ENCODE peak calls at places on chromosomes 1 and 21, in ten cellular contexts. E is neural progenitor cell; H is A673; C is MM.1S; K is prostate gland; V is heart right ventricle; D is H1; M is left ventricle myocardium inferior; A is CD4-positive, alpha-beta memory T cell; T is pancreas. B is an unnamed sample. For H3K36me3, H3K4me1 and H3K9me3, the result is how much of the 10 kb centered on the place peaks cover.

GRCh38 chr1:30911061-30911954 is 2.8 kb upstream of the SDC3 start:
- DNase-seq in E (peak), H (peak), C (peak), K (peak), V (peak), D (peak), M (peak), A (no peak), T (peak), B (peak)

GRCh38 chr1:88016947-88017346 is 667.1 kb upstream of the PKN2 start:
- DNase-seq in E (no peak), H (peak), C (no peak), K (no peak), V (no peak), D (no peak), M (no peak), A (no peak), T (no peak), B (no peak)

GRCh38 chr1:1374068-1374860 is 743 bp downstream of the AURKAIP1 start:
- DNase-seq in E (no peak), H (no peak), C (no peak), K (no peak), V (peak), D (no peak), M (no peak), A (no peak), T (no peak), B (no peak)

GRCh38 chr1:162974810-162975209 is 94.4 kb upstream of the RGS4 start:
- DNase-seq in E (no peak), H (no peak), C (peak), K (no peak), V (no peak), D (no peak), M (no peak), A (no peak), T (no peak), B (no peak)

GRCh38 chr1:230291731-230292620 is 134.2 kb downstream of the PGBD5 start:
- DNase-seq in E (peak), H (no peak), C (no peak), K (no peak), V (no peak), D (no peak), M (no peak), A (no peak), T (no peak), B (no peak)

GRCh38 chr1:108560430-108561144 is 687 bp downstream of the EEIG2 start:
- DNase-seq in E (peak), H (peak), C (peak), K (peak), V (peak), D (peak), M (peak), A (peak), T (peak), B (peak)

GRCh38 chr1:28313710-28314510 is 14.9 kb upstream of the MED18 start:
- DNase-seq in E (no peak), H (no peak), C (no peak), K (no peak), V (no peak), D (no peak), M (no peak), A (no peak), T (peak), B (no peak)

GRCh38 chr21:29390778-29391177 is 92.1 kb downstream of the BACH1 start:
- DNase-seq in E (no peak), H (peak), C (no peak), K (no peak), V (no peak), D (no peak), M (no peak), A (no peak), T (no peak), B (no peak)

GRCh38 chr1:7004181-7004580 is 218.9 kb downstream of the CAMTA1 start:
- DNase-seq in E (no peak), H (no peak), C (no peak), K (no peak), V (no peak), D (no peak), M (no peak), A (no peak), T (no peak), B (no peak)

GRCh38 chr1:14366361-14367018 is 232.0 kb upstream of the KAZN start:
- DNase-seq in E (peak), H (peak), C (no peak), K (no peak), V (peak), D (no peak), M (peak), A (no peak), T (no peak), B (no peak)

GRCh38 chr1:33876970-33877680 is 13.2 kb downstream of the HMGB4 start:
- DNase-seq in E (no peak), H (no peak), C (no peak), K (no peak), V (peak), D (no peak), M (peak), A (no peak), T (peak), B (no peak)

GRCh38 chr21:32298148-32298559 is 501 bp upstream of the MRAP start:
- DNase-seq in E (no peak), H (no peak), C (no peak), K (no peak), V (no peak), D (no peak), M (no peak), A (no peak), T (no peak), B (no peak)

GRCh38 chr1:27789511-27790154 is 16.6 kb downstream of the STX12 start:
- DNase-seq in E (no peak), H (no peak), C (no peak), K (peak), V (no peak), D (no peak), M (no peak), A (no peak), T (no peak), B (no peak)

GRCh38 chr1:209187589-209187988 is 395.9 kb upstream of the CAMK1G start:
- DNase-seq in E (no peak), H (no peak), C (peak), K (no peak), V (no peak), D (no peak), M (no peak), A (no peak), T (no peak), B (no peak)

GRCh38 chr1:169003864-169004516 is 102.5 kb upstream of the ATP1B1 start:
- DNase-seq in E (no peak), H (peak), C (no peak), K (no peak), V (peak), D (no peak), M (peak), A (no peak), T (peak), B (no peak)

GRCh38 chr1:51314974-51315373 is 15.4 kb downstream of the TTC39A start:
- DNase-seq in E (no peak), H (no peak), C (no peak), K (peak), V (no peak), D (no peak), M (no peak), A (no peak), T (no peak), B (no peak)

GRCh38 chr1:17776426-17776825 is 21.3 kb downstream of the ACTL8 start:
- DNase-seq in E (no peak), H (no peak), C (no peak), K (no peak), V (no peak), D (no peak), M (no peak), A (no peak), T (no peak), B (no peak)

GRCh38 chr1:78370779-78371482 is 119.8 kb upstream of the PTGFR start:
- DNase-seq in E (no peak), H (no peak), C (no peak), K (no peak), V (no peak), D (no peak), M (no peak), A (no peak), T (no peak), B (no peak)

GRCh38 chr1:9112961-9113880 is 15.7 kb downstream of the GPR157 start:
- DNase-seq in E (no peak), H (no peak), C (no peak), K (no peak), V (no peak), D (no peak), M (no peak), A (no peak), T (no peak), B (no peak)

GRCh38 chr21:41112740-41113692 is 54.9 kb upstream of the BACE2 start:
- DNase-seq in E (peak), H (peak), C (peak), K (no peak), V (no peak), D (no peak), M (no peak), A (peak), T (no peak), B (no peak)

GRCh38 chr1:117561551-117561950 is 44.3 kb upstream of the TENT5C start:
- DNase-seq in E (no peak), H (no peak), C (no peak), K (no peak), V (no peak), D (no peak), M (no peak), A (no peak), T (no peak), B (no peak)

GRCh38 chr1:203692565-203693470 is 66.2 kb downstream of the ATP2B4 start:
- DNase-seq in E (no peak), H (peak), C (no peak), K (peak), V (peak), D (no peak), M (peak), A (no peak), T (peak), B (no peak)

GRCh38 chr1:10728595-10729410 is 67.6 kb downstream of the CASZ1 start:
- DNase-seq in E (peak), H (no peak), C (no peak), K (no peak), V (no peak), D (no peak), M (no peak), A (no peak), T (no peak), B (no peak)

GRCh38 chr1:200306954-200307754 is 102.7 kb downstream of the ZNF281 start:
- DNase-seq in E (peak), H (peak), C (peak), K (no peak), V (no peak), D (no peak), M (no peak), A (peak), T (peak), B (peak)

GRCh38 chr1:224433041-224433670 is 1.4 kb downstream of the WDR26 start:
- DNase-seq in E (peak), H (peak), C (peak), K (peak), V (no peak), D (no peak), M (no peak), A (peak), T (no peak), B (peak)

GRCh38 chr1:192402571-192402970 is 85.8 kb downstream of the RGS21 start:
- DNase-seq in E (no peak), H (no peak), C (no peak), K (no peak), V (no peak), D (no peak), M (no peak), A (no peak), T (no peak), B (no peak)

GRCh38 chr1:109624215-109625010 is 4.8 kb downstream of the AMPD2 start:
- DNase-seq in E (no peak), H (no peak), C (no peak), K (no peak), V (no peak), D (no peak), M (no peak), A (peak), T (peak), B (no peak)

GRCh38 chr21:31351438-31351837 is 7.4 kb upstream of the TIAM1 start:
- DNase-seq in E (no peak), H (no peak), C (no peak), K (no peak), V (no peak), D (peak), M (no peak), A (no peak), T (no peak), B (no peak)

GRCh38 chr1:83583351-83584014 is 415.4 kb downstream of the TTLL7 start:
- DNase-seq in E (peak), H (peak), C (no peak), K (no peak), V (no peak), D (no peak), M (no peak), A (peak), T (no peak), B (no peak)

GRCh38 chr21:22138297-22139016 is 1140.2 kb downstream of the NCAM2 start:
- DNase-seq in E (no peak), H (no peak), C (no peak), K (no peak), V (no peak), D (no peak), M (no peak), A (no peak), T (no peak), B (no peak)

GRCh38 chr1:28297826-28298225 is 31.0 kb upstream of the MED18 start:
- DNase-seq in E (no peak), H (no peak), C (peak), K (no peak), V (no peak), D (no peak), M (no peak), A (no peak), T (no peak), B (no peak)

GRCh38 chr1:176976236-176976635 is 188.3 kb downstream of the ASTN1 start:
- DNase-seq in E (peak), H (no peak), C (no peak), K (no peak), V (no peak), D (no peak), M (no peak), A (no peak), T (no peak), B (no peak)

GRCh38 chr1:246947255-246947654 is 15.5 kb upstream of the AHCTF1 start:
- DNase-seq in E (no peak), H (no peak), C (no peak), K (peak), V (no peak), D (no peak), M (peak), A (no peak), T (peak), B (no peak)

GRCh38 chr1:74689800-74690696 is 16.5 kb upstream of the ERICH3 start:
- DNase-seq in E (peak), H (peak), C (peak), K (peak), V (no peak), D (no peak), M (no peak), A (peak), T (peak), B (peak)

GRCh38 chr1:45629035-45629434 is 5.2 kb upstream of the CCDC17 start:
- DNase-seq in E (no peak), H (no peak), C (no peak), K (no peak), V (no peak), D (no peak), M (no peak), A (no peak), T (no peak), B (no peak)
- H3K36me3 ChIP-seq in E (under half), H (half or more), C (under half), K (under half), V (half or more), D (under half), M (half or more), A (half or more), T (under half), B (half or more)

DNA sequence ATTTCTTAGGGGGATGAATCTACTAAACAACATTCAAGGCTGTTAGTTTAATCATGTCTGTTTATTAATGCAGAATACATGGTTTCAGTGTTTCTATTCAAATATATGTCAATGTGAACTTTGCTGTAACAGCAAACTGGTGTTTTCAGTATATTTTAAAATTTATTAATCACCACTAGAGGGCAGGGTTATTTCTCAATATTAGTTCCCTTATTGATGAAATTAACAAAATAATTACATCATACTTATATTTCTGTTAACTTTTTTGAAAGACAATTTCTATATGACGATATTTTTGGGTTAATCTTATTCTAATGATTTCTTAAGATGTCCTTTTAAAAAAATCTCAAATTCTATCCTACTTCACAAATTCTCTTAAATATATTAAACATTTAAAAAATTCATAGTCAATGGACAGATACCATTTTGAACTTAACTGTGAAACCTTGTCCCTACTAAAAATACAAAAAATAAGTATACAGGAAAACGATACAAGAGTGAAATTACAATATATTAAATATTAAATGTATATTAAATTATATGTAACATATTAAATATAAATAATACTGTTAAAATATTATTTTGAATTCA is 1034.1 kb upstream of the PRMT6 start:
- DNase-seq in E (no peak), H (peak), C (no peak), K (no peak), V (no peak), D (no peak), M (no peak), A (no peak), T (no peak), B (no peak)
- H3K4me1 ChIP-seq in E (under half), H (under half), C (under half), K (under half), V (under half), D (under half), M (under half), A (under half), T (under half), B (under half)

DNA sequence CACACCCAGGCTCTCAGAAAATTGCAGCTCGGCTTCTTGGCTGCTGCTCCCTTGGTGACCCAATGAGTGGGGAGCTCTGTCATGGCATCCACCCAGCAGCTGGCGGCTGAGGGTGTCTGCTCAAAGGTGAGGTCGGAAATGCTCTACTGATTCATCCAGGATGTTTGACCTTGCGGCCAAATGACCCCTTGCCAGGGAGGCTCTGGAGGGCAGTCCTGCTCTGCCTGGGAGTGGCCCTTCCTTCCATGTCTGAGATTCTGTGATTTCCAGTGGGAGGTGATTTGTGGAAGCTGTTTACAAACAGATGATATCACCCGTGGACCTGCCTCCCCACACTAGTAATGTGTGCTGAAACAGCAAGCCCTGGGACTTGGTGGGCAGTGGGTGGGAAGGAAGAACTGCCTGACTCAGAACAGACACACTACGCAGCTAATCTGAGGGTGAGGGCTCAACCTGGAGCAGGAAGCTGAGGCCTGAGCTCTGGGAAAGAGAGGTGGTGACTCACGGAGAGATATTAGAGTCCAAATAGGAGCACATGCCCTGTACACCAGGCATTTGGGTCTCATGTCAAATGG is 3.0 kb downstream of the CRCT1 start:
- DNase-seq in E (no peak), H (no peak), C (no peak), K (no peak), V (no peak), D (no peak), M (no peak), A (no peak), T (no peak), B (no peak)
- H3K9me3 ChIP-seq in E (under half), H (under half), C (under half), K (under half), V (under half), D (half or more), M (under half), A (under half), T (under half), B (under half)

DNA sequence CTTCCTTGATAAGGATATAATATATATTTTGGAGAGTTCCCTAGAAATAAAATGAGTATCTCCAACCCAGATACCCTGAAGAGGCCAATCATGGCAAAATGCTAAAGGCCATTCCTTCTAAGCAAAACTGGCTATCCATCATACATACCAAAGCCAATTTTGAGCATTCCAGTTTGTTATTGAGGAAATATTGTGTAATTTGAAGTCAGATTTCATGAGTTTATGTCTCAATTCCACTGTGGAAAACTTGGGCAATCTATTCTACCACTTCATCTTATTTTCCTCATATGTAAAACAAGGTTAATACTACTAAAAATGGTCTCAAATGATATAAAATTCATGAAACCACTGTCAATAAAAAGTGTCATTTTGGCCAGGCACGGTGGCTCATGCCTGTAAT is 19.0 kb downstream of the ASPM start:
- DNase-seq in E (no peak), H (no peak), C (no peak), K (no peak), V (no peak), D (no peak), M (no peak), A (no peak), T (no peak), B (no peak)
- H3K36me3 ChIP-seq in E (half or more), H (half or more), C (under half), K (under half), V (under half), D (under half), M (under half), A (under half), T (under half), B (half or more)

GRCh38 chr1:39236971-39237370 is 32.5 kb downstream of the MACF1 start:
- DNase-seq in E (no peak), H (no peak), C (no peak), K (no peak), V (no peak), D (no peak), M (no peak), A (no peak), T (no peak), B (no peak)
- H3K4me1 ChIP-seq in E (under half), H (under half), C (under half), K (under half), V (under half), D (under half), M (under half), A (under half), T (under half), B (under half)